ENCODE peak calls at places on chromosomes 12 and 14, in five cellular contexts. N is AG20443; R is islet precursor cell; Y is B cell; K is activated naive CD4-positive, alpha-beta T cell treated with anti-CD3 and anti-CD28 coated beads for 36 hours. X is an unnamed sample.

GRCh38 chr12:31226639-31227038 is 99.3 kb downstream of the SINHCAF start:
- DNase-seq in K (no peak), N (no peak), R (no peak), Y (no peak), X (no peak)

GRCh38 chr12:65355461-65355860 is 77.0 kb downstream of the MSRB3 start:
- DNase-seq in Y (no peak), K (no peak), N (no peak), R (no peak), X (no peak)

GRCh38 chr12:18158774-18159557 is 69.0 kb upstream of the RERGL start:
- DNase-seq in N (peak; percentile 33), Y (peak; percentile 30), K (peak; percentile 37), R (no peak), X (peak; percentile 17)

GRCh38 chr14:55019968-55020554 is 6.8 kb downstream of the WDHD1 start:
- DNase-seq in R (no peak), K (no peak), Y (no peak), N (peak; percentile 19), X (no peak)

GRCh38 chr14:74841230-74842207 is 34.4 kb downstream of the PROX2 start:
- DNase-seq in N (no peak), Y (peak; percentile 68), K (peak; percentile 46), R (no peak), X (no peak)

GRCh38 chr12:40565029-40565633 is 127.1 kb upstream of the CNTN1 start:
- DNase-seq in K (no peak), Y (no peak), N (no peak), R (no peak), X (no peak)

GRCh38 chr14:102246071-102246470 is 58.9 kb downstream of the MOK start:
- DNase-seq in K (no peak), R (no peak), Y (no peak), N (no peak), X (no peak)

GRCh38 chr12:88725592-88726143 is 145.4 kb upstream of the KITLG start:
- DNase-seq in Y (no peak), K (no peak), R (no peak), N (no peak), X (no peak)

GRCh38 chr14:53902307-53902706 is 54.3 kb downstream of the BMP4 start:
- DNase-seq in Y (no peak), K (no peak), R (no peak), N (no peak), X (peak; percentile 54)

GRCh38 chr12:83349907-83350611 is 663.4 kb downstream of the TMTC2 start:
- DNase-seq in Y (no peak), K (no peak), R (no peak), N (no peak), X (no peak)

GRCh38 chr14:64688801-64689200 is 15.4 kb upstream of the PLEKHG3 start:
- DNase-seq in N (no peak), K (no peak), Y (no peak), R (peak; percentile 61), X (no peak)

GRCh38 chr12:16949351-16949750 is 343.4 kb upstream of the LMO3 start:
- DNase-seq in Y (no peak), R (peak; percentile 55), K (no peak), N (no peak), X (no peak)

GRCh38 chr12:75722714-75723200 is 211.3 kb upstream of the KRR1 start:
- DNase-seq in N (peak; percentile 73), K (peak; percentile 64), Y (no peak), R (peak; percentile 62), X (peak; percentile 86)

GRCh38 chr12:124833693-124834122 is 30.0 kb downstream of the SCARB1 start:
- DNase-seq in R (no peak), N (peak; percentile 35), Y (no peak), K (no peak), X (no peak)

GRCh38 chr14:104216457-104216856 is 78.1 kb downstream of the KIF26A start:
- DNase-seq in K (no peak), Y (no peak), R (no peak), N (no peak), X (no peak)

GRCh38 chr14:104770851-104771272 is 17.9 kb downstream of the SIVA1 start:
- DNase-seq in R (no peak), N (no peak), K (no peak), Y (no peak), X (no peak)

GRCh38 chr12:108819920-108820699 is 37.3 kb downstream of the SSH1 start:
- DNase-seq in N (no peak), K (no peak), Y (no peak), R (no peak), X (no peak)

GRCh38 chr14:60602312-60602711 is 47.0 kb downstream of the SIX1 start:
- DNase-seq in N (no peak), K (no peak), R (no peak), Y (no peak), X (no peak)

GRCh38 chr14:39442293-39442692 is 10.1 kb upstream of the FBXO33 start:
- DNase-seq in K (no peak), N (no peak), Y (no peak), R (no peak), X (no peak)

GRCh38 chr14:31536201-31536960 is 24.8 kb upstream of the NUBPL start:
- DNase-seq in N (no peak), R (no peak), Y (no peak), K (no peak), X (no peak)

GRCh38 chr14:54261283-54261682 is 135.5 kb upstream of the CDKN3 start:
- DNase-seq in K (no peak), Y (no peak), N (no peak), R (no peak), X (no peak)

GRCh38 chr14:25032092-25032784 is 17.7 kb downstream of the STXBP6 start:
- DNase-seq in Y (no peak), N (no peak), R (no peak), K (peak; percentile 9), X (peak; percentile 50)

GRCh38 chr14:22332671-22333407 is 256.2 kb downstream of the DAD1 start:
- DNase-seq in N (no peak), R (no peak), Y (no peak), K (no peak), X (peak; percentile 36)

GRCh38 chr14:37588667-37588955 is 6.4 kb downstream of the FOXA1 start:
- DNase-seq in K (no peak), Y (no peak), R (no peak), N (no peak), X (no peak)

GRCh38 chr14:93033983-93034670 is 81.6 kb downstream of the ITPK1 start:
- DNase-seq in N (no peak), K (peak; percentile 44), Y (peak; percentile 73), R (no peak), X (no peak)

GRCh38 chr14:77892381-77892871 is 92.5 kb downstream of the ADCK1 start:
- DNase-seq in R (no peak), Y (no peak), N (no peak), K (no peak), X (no peak)

GRCh38 chr14:101033006-101033405 is 129.5 kb upstream of the RTL1 start:
- DNase-seq in Y (no peak), K (no peak), R (peak; percentile 14), N (no peak), X (no peak)

X was measured in SW480.